ENCODE peak calls at places on chromosomes 3 and 15, in five cellular contexts. One of them, this sample, is unnamed. For H3K4me1, the result is how much of the 10 kb centered on the place peaks cover.

GRCh38 chr15:85473455-85473854 is 93.1 kb downstream of the AKAP13 start:
- DNase-seq in suprapubic skin: no peak
- DNase-seq in kidney: no peak
- DNase-seq in heart left ventricle: no peak
- DNase-seq in CD8-positive, alpha-beta T cell: no peak
- DNase-seq in this sample: no peak

GRCh38 chr3:124669470-124669869 is 60.8 kb upstream of the UMPS start:
- DNase-seq in kidney: no peak
- DNase-seq in heart left ventricle: no peak
- DNase-seq in CD8-positive, alpha-beta T cell: no peak
- DNase-seq in suprapubic skin: no peak
- DNase-seq in this sample: no peak

GRCh38 chr3:146513386-146514051 is 30.9 kb downstream of the PLSCR1 start:
- DNase-seq in kidney: no peak
- DNase-seq in suprapubic skin: no peak
- DNase-seq in CD8-positive, alpha-beta T cell: no peak
- DNase-seq in heart left ventricle: no peak
- DNase-seq in this sample: no peak

GRCh38 chr15:47384316-47384715 is 333.0 kb upstream of the SEMA6D start:
- DNase-seq in kidney: no peak
- DNase-seq in CD8-positive, alpha-beta T cell: no peak
- DNase-seq in heart left ventricle: no peak
- DNase-seq in suprapubic skin: no peak
- DNase-seq in this sample: no peak

GRCh38 chr3:183328164-183328563 is 75.1 kb downstream of the B3GNT5 start:
- DNase-seq in CD8-positive, alpha-beta T cell: no peak
- DNase-seq in kidney: no peak
- DNase-seq in suprapubic skin: no peak
- DNase-seq in heart left ventricle: no peak
- DNase-seq in this sample: no peak

GRCh38 chr15:50355980-50356379 is 982 bp upstream of the GABPB1 start:
- DNase-seq in suprapubic skin: no peak
- DNase-seq in CD8-positive, alpha-beta T cell: no peak
- DNase-seq in kidney: no peak
- DNase-seq in heart left ventricle: no peak
- DNase-seq in this sample: no peak

GRCh38 chr3:128307029-128307633 is 153.8 kb downstream of the EEFSEC start:
- DNase-seq in heart left ventricle: no peak
- DNase-seq in suprapubic skin: no peak
- DNase-seq in kidney: no peak
- DNase-seq in CD8-positive, alpha-beta T cell: no peak
- DNase-seq in this sample: no peak

GRCh38 chr3:57006048-57006709 is 54.3 kb upstream of the SPATA12 start:
- DNase-seq in CD8-positive, alpha-beta T cell: no peak
- DNase-seq in suprapubic skin: no peak
- DNase-seq in heart left ventricle: no peak
- DNase-seq in kidney: no peak
- DNase-seq in this sample: no peak

GRCh38 chr15:60005352-60006202 is 1.5 kb downstream of the FOXB1 start:
- DNase-seq in kidney: peak
- DNase-seq in CD8-positive, alpha-beta T cell: no peak
- DNase-seq in heart left ventricle: no peak
- DNase-seq in suprapubic skin: no peak
- DNase-seq in this sample: no peak

GRCh38 chr15:80530737-80531365 is 126.7 kb downstream of the ARNT2 start:
- DNase-seq in suprapubic skin: no peak
- DNase-seq in heart left ventricle: no peak
- DNase-seq in kidney: no peak
- DNase-seq in CD8-positive, alpha-beta T cell: no peak
- DNase-seq in this sample: peak

GRCh38 chr15:81573098-81573746 is 199.2 kb upstream of the TMC3 start:
- DNase-seq in suprapubic skin: no peak
- DNase-seq in CD8-positive, alpha-beta T cell: no peak
- DNase-seq in kidney: no peak
- DNase-seq in heart left ventricle: no peak
- DNase-seq in this sample: no peak

GRCh38 chr3:14827776-14828175 is 9.0 kb downstream of the FGD5 start:
- DNase-seq in suprapubic skin: no peak
- DNase-seq in heart left ventricle: no peak
- DNase-seq in kidney: no peak
- DNase-seq in CD8-positive, alpha-beta T cell: no peak
- DNase-seq in this sample: no peak

GRCh38 chr3:127981097-127981496 is 66.1 kb downstream of the KBTBD12 start:
- DNase-seq in heart left ventricle: no peak
- DNase-seq in kidney: no peak
- DNase-seq in suprapubic skin: no peak
- DNase-seq in CD8-positive, alpha-beta T cell: no peak
- DNase-seq in this sample: no peak

GRCh38 chr3:189172668-189173419 is 1.1 kb downstream of the TPRG1 start:
- DNase-seq in suprapubic skin: no peak
- DNase-seq in kidney: no peak
- DNase-seq in heart left ventricle: no peak
- DNase-seq in CD8-positive, alpha-beta T cell: no peak
- DNase-seq in this sample: no peak

GRCh38 chr3:22585504-22585903 is 617.6 kb upstream of the UBE2E2 start:
- DNase-seq in heart left ventricle: no peak
- DNase-seq in suprapubic skin: no peak
- DNase-seq in CD8-positive, alpha-beta T cell: no peak
- DNase-seq in kidney: no peak
- DNase-seq in this sample: no peak

GRCh38 chr3:105798381-105798934 is 70.4 kb downstream of the CBLB start:
- DNase-seq in heart left ventricle: no peak
- DNase-seq in CD8-positive, alpha-beta T cell: no peak
- DNase-seq in kidney: no peak
- DNase-seq in suprapubic skin: no peak
- DNase-seq in this sample: no peak

GRCh38 chr3:103499132-103499885 is 1064.5 kb downstream of the ZPLD1 start:
- DNase-seq in suprapubic skin: no peak
- DNase-seq in kidney: no peak
- DNase-seq in CD8-positive, alpha-beta T cell: no peak
- DNase-seq in heart left ventricle: no peak
- DNase-seq in this sample: no peak

GRCh38 chr3:187498211-187498610 is 130.0 kb downstream of the RTP4 start:
- DNase-seq in heart left ventricle: no peak
- DNase-seq in CD8-positive, alpha-beta T cell: no peak
- DNase-seq in kidney: no peak
- DNase-seq in suprapubic skin: no peak
- DNase-seq in this sample: no peak

GRCh38 chr3:79380581-79380980 is 387.2 kb downstream of the ROBO1 start:
- DNase-seq in kidney: no peak
- DNase-seq in suprapubic skin: no peak
- DNase-seq in CD8-positive, alpha-beta T cell: no peak
- DNase-seq in heart left ventricle: no peak
- DNase-seq in this sample: no peak

GRCh38 chr15:23860290-23860751 is 173.2 kb upstream of the NDN start:
- DNase-seq in heart left ventricle: no peak
- DNase-seq in suprapubic skin: no peak
- DNase-seq in CD8-positive, alpha-beta T cell: no peak
- DNase-seq in kidney: no peak
- DNase-seq in this sample: no peak

GRCh38 chr15:63462053-63462452 is 42.3 kb upstream of the USP3 start:
- DNase-seq in CD8-positive, alpha-beta T cell: no peak
- DNase-seq in kidney: no peak
- DNase-seq in suprapubic skin: no peak
- DNase-seq in heart left ventricle: no peak
- DNase-seq in this sample: no peak

GRCh38 chr3:134807189-134807588 is 12.1 kb downstream of the EPHB1 start:
- DNase-seq in kidney: no peak
- DNase-seq in CD8-positive, alpha-beta T cell: no peak
- DNase-seq in suprapubic skin: no peak
- DNase-seq in heart left ventricle: no peak
- DNase-seq in this sample: no peak

GRCh38 chr15:81235781-81236507 is 39.3 kb downstream of the IL16 start:
- DNase-seq in suprapubic skin: no peak
- DNase-seq in CD8-positive, alpha-beta T cell: no peak
- DNase-seq in kidney: no peak
- DNase-seq in heart left ventricle: no peak
- DNase-seq in this sample: no peak

GRCh38 chr3:164208026-164208425 is 870.3 kb downstream of the SI start:
- DNase-seq in heart left ventricle: no peak
- DNase-seq in suprapubic skin: no peak
- DNase-seq in kidney: no peak
- DNase-seq in CD8-positive, alpha-beta T cell: no peak
- DNase-seq in this sample: no peak

GRCh38 chr3:113277886-113278598 is 66.7 kb downstream of the BOC start:
- DNase-seq in heart left ventricle: no peak
- DNase-seq in suprapubic skin: no peak
- DNase-seq in CD8-positive, alpha-beta T cell: no peak
- DNase-seq in kidney: peak
- DNase-seq in this sample: no peak

GRCh38 chr3:41431386-41431785 is 232.1 kb downstream of the CTNNB1 start:
- DNase-seq in kidney: no peak
- DNase-seq in CD8-positive, alpha-beta T cell: no peak
- DNase-seq in heart left ventricle: no peak
- DNase-seq in suprapubic skin: no peak
- DNase-seq in this sample: no peak

GRCh38 chr3:177448987-177449975 is 252.0 kb upstream of the TBL1XR1 start:
- DNase-seq in heart left ventricle: no peak
- DNase-seq in CD8-positive, alpha-beta T cell: no peak
- DNase-seq in kidney: peak
- DNase-seq in suprapubic skin: no peak
- DNase-seq in this sample: no peak

GRCh38 chr3:127796751-127797150 is 25.6 kb downstream of the MGLL start:
- DNase-seq in suprapubic skin: no peak
- DNase-seq in CD8-positive, alpha-beta T cell: no peak
- DNase-seq in kidney: peak
- DNase-seq in heart left ventricle: no peak
- DNase-seq in this sample: no peak

GRCh38 chr3:176439729-176440128 is 757.6 kb downstream of the TBL1XR1 start:
- DNase-seq in heart left ventricle: no peak
- DNase-seq in suprapubic skin: no peak
- DNase-seq in CD8-positive, alpha-beta T cell: no peak
- DNase-seq in kidney: no peak
- DNase-seq in this sample: no peak

GRCh38 chr15:67110958-67111864 is 45.8 kb downstream of the SMAD3 start:
- DNase-seq in heart left ventricle: no peak
- DNase-seq in CD8-positive, alpha-beta T cell: no peak
- DNase-seq in kidney: no peak
- DNase-seq in suprapubic skin: no peak
- DNase-seq in this sample: no peak

GRCh38 chr3:124161453-124161852 is 169.5 kb upstream of the ROPN1 start:
- DNase-seq in suprapubic skin: no peak
- DNase-seq in CD8-positive, alpha-beta T cell: no peak
- DNase-seq in heart left ventricle: no peak
- DNase-seq in kidney: no peak
- DNase-seq in this sample: no peak

GRCh38 chr15:90840157-90840855 is 28.1 kb upstream of the FURIN start:
- DNase-seq in CD8-positive, alpha-beta T cell: no peak
- DNase-seq in heart left ventricle: no peak
- DNase-seq in suprapubic skin: no peak
- DNase-seq in kidney: no peak
- DNase-seq in this sample: no peak

GRCh38 chr15:100764778-100765457 is 114.7 kb upstream of the ALDH1A3 start:
- DNase-seq in heart left ventricle: no peak
- DNase-seq in CD8-positive, alpha-beta T cell: no peak
- DNase-seq in kidney: no peak
- DNase-seq in suprapubic skin: no peak
- DNase-seq in this sample: no peak
- H3K4me1 ChIP-seq in heart left ventricle: under half
- H3K4me1 ChIP-seq in CD8-positive, alpha-beta T cell: under half
- H3K4me1 ChIP-seq in kidney: under half
- H3K4me1 ChIP-seq in suprapubic skin: under half
- H3K4me1 ChIP-seq in this sample: under half

GRCh38 chr3:72077473-72078259 is 292.7 kb upstream of the PROK2 start:
- DNase-seq in heart left ventricle: no peak
- DNase-seq in kidney: no peak
- DNase-seq in CD8-positive, alpha-beta T cell: no peak
- DNase-seq in suprapubic skin: no peak
- DNase-seq in this sample: no peak

GRCh38 chr3:72078661-72079368 is 293.9 kb upstream of the PROK2 start:
- DNase-seq in kidney: no peak
- DNase-seq in CD8-positive, alpha-beta T cell: no peak
- DNase-seq in heart left ventricle: no peak
- DNase-seq in suprapubic skin: no peak
- DNase-seq in this sample: no peak

GRCh38 chr3:72080800-72081199 is 295.9 kb upstream of the PROK2 start:
- DNase-seq in kidney: no peak
- DNase-seq in CD8-positive, alpha-beta T cell: no peak
- DNase-seq in heart left ventricle: no peak
- DNase-seq in suprapubic skin: no peak
- DNase-seq in this sample: no peak

GRCh38 chr3:72080101-72080500 is 295.2 kb upstream of the PROK2 start:
- DNase-seq in heart left ventricle: no peak
- DNase-seq in suprapubic skin: no peak
- DNase-seq in CD8-positive, alpha-beta T cell: no peak
- DNase-seq in kidney: no peak
- DNase-seq in this sample: no peak

DNA sequence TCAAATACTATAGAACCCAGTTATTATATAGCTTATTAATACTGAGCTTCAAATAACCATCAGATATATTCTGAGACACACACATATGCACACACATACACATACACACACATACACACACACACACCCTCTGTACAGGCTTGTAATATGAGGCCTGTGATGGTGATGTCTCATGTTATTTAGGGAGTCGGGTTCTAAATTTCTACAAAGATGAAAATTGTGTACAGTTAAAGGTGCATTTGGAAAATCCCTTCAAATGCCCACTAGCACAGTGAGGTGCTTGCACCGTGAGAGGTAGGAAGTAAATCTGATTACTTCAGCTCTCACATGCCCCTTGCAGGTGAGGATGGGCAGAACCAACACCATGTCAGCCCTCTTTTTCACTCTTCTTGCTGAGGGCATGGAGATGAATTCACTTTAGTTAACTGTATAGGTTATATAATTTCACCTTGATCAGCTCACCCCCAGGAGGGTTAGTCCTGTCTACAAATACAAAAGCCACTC is 294.5 kb upstream of the PROK2 start:
- DNase-seq in heart left ventricle: no peak
- DNase-seq in CD8-positive, alpha-beta T cell: no peak
- DNase-seq in suprapubic skin: no peak
- DNase-seq in kidney: no peak
- DNase-seq in this sample: no peak
- TF ChIP-seq CTCF in heart left ventricle: no peak
- TF ChIP-seq CTCF in CD8-positive, alpha-beta T cell: no peak
- TF ChIP-seq CTCF in suprapubic skin: no peak
- TF ChIP-seq CTCF in kidney: no peak
- TF ChIP-seq CTCF in this sample: no peak

GRCh38 chr3:115087512-115087911 is 59.6 kb downstream of the ZBTB20 start:
- DNase-seq in kidney: no peak
- DNase-seq in CD8-positive, alpha-beta T cell: no peak
- DNase-seq in heart left ventricle: no peak
- DNase-seq in suprapubic skin: no peak
- DNase-seq in this sample: no peak

GRCh38 chr3:115095236-115095635 is 51.9 kb downstream of the ZBTB20 start:
- DNase-seq in kidney: no peak
- DNase-seq in suprapubic skin: no peak
- DNase-seq in heart left ventricle: no peak
- DNase-seq in CD8-positive, alpha-beta T cell: no peak
- DNase-seq in this sample: no peak

GRCh38 chr3:115086379-115086778 is 60.7 kb downstream of the ZBTB20 start:
- DNase-seq in suprapubic skin: no peak
- DNase-seq in kidney: no peak
- DNase-seq in CD8-positive, alpha-beta T cell: no peak
- DNase-seq in heart left ventricle: no peak
- DNase-seq in this sample: no peak

GRCh38 chr3:115092220-115092791 is 54.8 kb downstream of the ZBTB20 start:
- DNase-seq in suprapubic skin: peak
- DNase-seq in kidney: peak
- DNase-seq in CD8-positive, alpha-beta T cell: peak
- DNase-seq in heart left ventricle: peak
- DNase-seq in this sample: peak
- H3K27ac ChIP-seq in suprapubic skin: no peak
- H3K27ac ChIP-seq in kidney: peak
- H3K27ac ChIP-seq in CD8-positive, alpha-beta T cell: no peak
- H3K27ac ChIP-seq in heart left ventricle: no peak
- H3K27ac ChIP-seq in this sample: no peak

GRCh38 chr3:72888546-72889309 is 882 bp downstream of the GXYLT2 start:
- DNase-seq in suprapubic skin: no peak
- DNase-seq in kidney: no peak
- DNase-seq in CD8-positive, alpha-beta T cell: no peak
- DNase-seq in heart left ventricle: no peak
- DNase-seq in this sample: no peak
- H3K4me1 ChIP-seq in suprapubic skin: under half
- H3K4me1 ChIP-seq in kidney: under half
- H3K4me1 ChIP-seq in CD8-positive, alpha-beta T cell: under half
- H3K4me1 ChIP-seq in heart left ventricle: under half
- H3K4me1 ChIP-seq in this sample: under half